ENCODE peak calls at places on chromosomes 2 and 18, in five cellular contexts. H is IMR-90, M is neuronal stem cell, I is mesenchymal stem cell, G is mesendoderm. V is an unnamed sample.
A peak's percentile ranks its signal among the peaks of the same experiment; 100 is the strongest.

GRCh38 chr2:174053784-174054183 is 88.6 kb upstream of the SP3 start:
- DNase-seq in H (peak; percentile 18), M (no peak), I (peak; percentile 34), G (peak; percentile 80), V (no peak)

GRCh38 chr2:225036431-225036830 is 5.8 kb downstream of the DOCK10 start:
- DNase-seq in H (no peak), M (no peak), I (no peak), G (no peak), V (no peak)

GRCh38 chr2:138180691-138181386 is 216.6 kb downstream of the HNMT start:
- DNase-seq in H (no peak), M (no peak), I (no peak), G (peak; percentile 28), V (no peak)

GRCh38 chr2:74267068-74267467 is 68.7 kb downstream of the MTHFD2 start:
- DNase-seq in H (no peak), M (no peak), I (no peak), G (peak; percentile 32), V (no peak)

GRCh38 chr2:88857951-88858406 is 166.5 kb downstream of the RPIA start:
- DNase-seq in H (peak; percentile 62), M (no peak), I (no peak), G (peak; percentile 66), V (peak; percentile 64)

GRCh38 chr2:110644357-110644756 is 33.5 kb downstream of the BUB1 start:
- DNase-seq in H (no peak), M (no peak), I (no peak), G (no peak), V (no peak)

GRCh38 chr2:85915606-85916303 is 27.0 kb upstream of the ST3GAL5 start:
- DNase-seq in H (peak; percentile 13), M (no peak), I (no peak), G (no peak), V (no peak)

GRCh38 chr18:41875094-41875780 is 79.8 kb upstream of the PIK3C3 start:
- DNase-seq in H (peak; percentile 73), M (no peak), I (peak; percentile 37), G (no peak), V (no peak)

GRCh38 chr2:33134086-33134763 is 187.5 kb downstream of the LTBP1 start:
- DNase-seq in H (peak; percentile 99), M (peak; percentile 18), I (peak; percentile 96), G (no peak), V (peak; percentile 82)

GRCh38 chr2:45890819-45891218 is 239.3 kb downstream of the PRKCE start:
- DNase-seq in H (no peak), M (no peak), I (no peak), G (no peak), V (no peak)

GRCh38 chr18:49479381-49480137 is 7.5 kb downstream of the C18orf32 start:
- DNase-seq in H (no peak), M (no peak), I (no peak), G (no peak), V (no peak)

GRCh38 chr2:3487432-3487831 is 31.9 kb downstream of the ADI1 start:
- DNase-seq in H (no peak), M (no peak), I (no peak), G (no peak), V (no peak)

GRCh38 chr18:48996901-48997463 is 46.2 kb upstream of the SMAD7 start:
- DNase-seq in H (peak; percentile 81), M (no peak), I (peak; percentile 94), G (peak; percentile 88), V (peak; percentile 95)

DNA sequence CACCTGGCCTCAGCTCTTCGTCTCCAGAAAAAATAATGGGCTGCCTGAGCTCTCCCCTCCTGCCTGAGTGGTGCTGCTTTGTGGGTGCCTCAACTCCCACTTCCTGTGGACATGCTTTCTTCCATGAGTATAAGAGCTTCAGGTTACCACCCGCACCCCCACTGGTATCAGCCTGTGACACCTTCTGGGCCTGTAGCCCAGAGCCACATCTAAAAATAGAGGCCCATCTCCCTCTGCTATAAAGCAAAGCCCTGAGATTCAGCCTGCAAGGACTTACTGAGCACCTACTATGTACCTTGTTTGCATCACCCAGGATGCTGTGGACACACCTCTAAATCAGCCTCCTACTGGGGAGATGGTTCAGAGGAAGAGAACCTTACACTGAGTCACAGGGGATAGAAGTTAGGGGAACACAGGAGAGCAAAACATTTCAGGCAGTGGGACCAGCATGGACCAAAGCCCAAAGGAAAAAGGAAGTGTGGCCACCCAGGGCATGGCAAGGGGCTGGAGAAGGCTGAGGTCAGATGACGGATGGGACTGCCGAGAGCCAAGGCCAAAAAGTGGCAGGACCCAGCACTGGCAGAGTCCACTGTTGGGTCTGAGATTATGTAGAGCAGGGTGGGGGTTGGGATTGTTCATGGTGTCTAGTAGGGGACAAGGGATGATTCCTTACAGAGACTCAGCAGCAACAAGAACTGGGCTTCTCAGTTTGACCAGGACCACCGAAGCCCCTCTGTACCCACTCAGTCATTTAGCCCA is 123.7 kb upstream of the PPP1CB start:
- DNase-seq in H (peak; percentile 75), M (no peak), I (no peak), G (no peak), V (no peak)
- H2AK5ac ChIP-seq in H (peak overlapping the region; percentile 81), M (no peak overlapping the region), I (no peak overlapping the region), G (no peak overlapping the region), V (no peak overlapping the region)

GRCh38 chr2:150127271-150127990 is 360.0 kb downstream of the RND3 start:
- DNase-seq in H (no peak), M (no peak), I (peak; percentile 40), G (peak; percentile 42), V (no peak)

GRCh38 chr2:150127995-150128394 is 359.5 kb downstream of the RND3 start:
- DNase-seq in H (peak; percentile 80), M (no peak), I (peak; percentile 65), G (no peak), V (no peak)

GRCh38 chr2:150125708-150126107 is 361.8 kb downstream of the RND3 start:
- DNase-seq in H (peak; percentile 86), M (no peak), I (peak; percentile 76), G (peak; percentile 60), V (no peak)

GRCh38 chr2:150126143-150126725 is 361.2 kb downstream of the RND3 start:
- DNase-seq in H (peak; percentile 43), M (no peak), I (peak; percentile 58), G (no peak), V (no peak)

DNA sequence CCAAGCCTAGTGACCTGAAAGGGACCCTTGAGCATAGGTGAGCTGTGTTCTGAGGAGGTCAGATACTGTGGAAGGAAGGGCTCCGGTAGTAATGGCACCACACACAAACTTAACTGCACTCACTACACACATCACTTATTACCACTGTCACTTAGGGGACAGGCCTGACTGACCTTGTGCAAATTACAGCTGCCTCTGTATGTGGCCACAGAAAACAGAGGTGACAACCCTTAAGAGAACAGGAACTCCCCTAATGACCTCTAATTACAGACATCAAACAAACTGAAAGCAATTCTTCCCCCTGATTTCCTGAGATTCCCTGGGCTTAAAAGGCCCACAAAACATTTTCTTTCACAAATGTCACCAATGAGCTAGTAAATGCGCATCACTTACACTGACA is 360.6 kb downstream of the RND3 start:
- DNase-seq in H (no peak), M (no peak), I (no peak), G (no peak), V (no peak)
- H3K4me2 ChIP-seq in H (no peak overlapping the region), M (no peak overlapping the region), I (no peak overlapping the region), G (no peak overlapping the region), V (no peak overlapping the region)

GRCh38 chr2:119713819-119714490 is 35.0 kb downstream of the TMEM177 start:
- DNase-seq in H (no peak), M (no peak), I (no peak), G (no peak), V (no peak)
- H2AK5ac ChIP-seq in H (no peak overlapping the region), M (peak overlapping the region; percentile 10), I (no peak overlapping the region), G (no peak overlapping the region), V (no peak overlapping the region)

GRCh38 chr2:55888941-55889340 is 34.6 kb downstream of the EFEMP1 start:
- DNase-seq in H (peak; percentile 46), M (peak; percentile 55), I (no peak), G (peak; percentile 31), V (peak; percentile 60)

GRCh38 chr2:55885129-55885943 is 38.2 kb downstream of the EFEMP1 start:
- DNase-seq in H (peak; percentile 96), M (no peak), I (peak; percentile 94), G (peak; percentile 37), V (peak; percentile 75)

GRCh38 chr2:55885944-55886281 is 37.7 kb downstream of the EFEMP1 start:
- DNase-seq in H (no peak), M (no peak), I (no peak), G (no peak), V (no peak)

GRCh38 chr2:55887351-55887750 is 36.2 kb downstream of the EFEMP1 start:
- DNase-seq in H (peak; percentile 55), M (no peak), I (no peak), G (no peak), V (no peak)

GRCh38 chr2:55887906-55888625 is 35.5 kb downstream of the EFEMP1 start:
- DNase-seq in H (peak; percentile 94), M (no peak), I (peak; percentile 88), G (no peak), V (peak; percentile 66)
- H3K4me2 ChIP-seq in H (peak overlapping the region; percentile 25), M (no peak overlapping the region), I (no peak overlapping the region), G (no peak overlapping the region), V (no peak overlapping the region)

DNA sequence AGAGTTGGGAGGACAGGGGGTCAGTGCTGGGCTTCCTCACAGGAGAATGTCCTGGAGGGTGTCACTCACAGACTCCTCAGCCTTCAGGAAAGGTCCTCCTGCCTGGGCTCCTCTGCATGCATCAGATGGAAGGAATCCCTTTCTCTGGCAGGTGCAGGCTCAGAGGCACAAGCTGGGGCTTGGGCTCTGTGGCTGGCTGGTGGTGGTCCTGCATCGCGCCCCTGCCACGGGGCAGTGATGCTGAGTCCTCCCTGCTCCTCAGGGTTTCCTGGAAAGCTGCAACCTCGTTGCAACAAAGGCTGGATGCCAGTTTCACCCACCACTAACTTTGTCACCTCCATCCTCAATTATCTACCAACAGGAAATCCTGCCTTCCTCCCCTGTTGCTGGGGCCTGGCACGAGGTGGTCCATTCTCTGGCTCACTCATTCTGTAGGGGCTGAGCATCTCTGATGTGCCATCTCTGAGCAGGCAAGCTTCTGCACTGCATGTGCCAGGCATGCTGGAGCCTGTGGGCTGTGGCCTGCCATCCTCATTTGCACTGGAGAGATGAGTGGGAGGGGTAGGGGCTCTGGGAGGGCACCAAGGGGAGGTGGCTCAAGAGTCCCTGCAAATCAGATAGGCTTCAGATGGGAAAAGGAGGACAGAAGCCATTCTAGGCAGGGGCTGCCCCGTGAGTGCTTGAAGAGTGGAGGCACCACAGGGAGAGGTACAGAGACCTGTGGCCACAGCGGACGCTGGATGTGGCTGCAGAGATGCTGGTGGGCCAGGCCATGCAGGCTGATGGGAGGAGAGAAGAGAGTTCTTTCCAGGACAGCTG is 272.6 kb upstream of the HS6ST1 start:
- DNase-seq in H (no peak), M (no peak), I (no peak), G (no peak), V (no peak)
- H2AK5ac ChIP-seq in H (no peak overlapping the region), M (peak overlapping the region; percentile 28), I (no peak overlapping the region), G (no peak overlapping the region), V (no peak overlapping the region)

DNA sequence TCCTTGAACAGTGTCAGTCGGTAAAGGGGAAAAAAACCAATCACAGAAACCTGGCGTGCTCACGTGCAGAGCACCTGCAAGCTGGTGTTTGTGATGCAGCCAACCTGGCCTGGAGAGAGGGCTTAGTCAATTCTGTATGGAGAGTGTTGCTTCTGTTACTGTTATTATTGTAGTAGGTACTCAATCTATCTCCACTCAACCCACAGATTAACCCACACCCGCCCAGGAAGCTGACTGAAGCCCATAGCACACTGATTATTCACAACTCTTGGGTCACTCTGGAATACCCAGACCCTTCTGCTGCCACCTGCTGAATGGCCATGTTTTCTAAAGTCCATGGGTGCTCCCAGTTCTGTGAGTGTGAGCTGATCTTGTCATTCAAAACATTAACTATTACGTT is 53.9 kb downstream of the TNFRSF11A start:
- DNase-seq in H (no peak), M (no peak), I (no peak), G (no peak), V (no peak)
- H3K4me2 ChIP-seq in H (no peak overlapping the region), M (no peak overlapping the region), I (no peak overlapping the region), G (no peak overlapping the region), V (no peak overlapping the region)

GRCh38 chr2:190129421-190130199 is 67.1 kb upstream of the MSTN start:
- DNase-seq in H (peak; percentile 13), M (no peak), I (peak; percentile 16), G (no peak), V (no peak)
- H2AK5ac ChIP-seq in H (no peak overlapping the region), M (no peak overlapping the region), I (no peak overlapping the region), G (no peak overlapping the region), V (no peak overlapping the region)